ENCODE peak calls at places on chromosomes 5 and 9, in five cellular contexts. Y is fibroblast of lung, I is SK-N-SH, M is BE2C, D is H1. C is an unnamed sample. For H3K27me3, the result is how much of the 10 kb centered on the place peaks cover.

GRCh38 chr5:111226556-111226955 is 2.4 kb downstream of the CAMK4 start:
- DNase-seq in Y (no peak), I (no peak), M (no peak), D (no peak), C (no peak)

GRCh38 chr5:178433273-178433775 is 156.9 kb downstream of the COL23A1 start:
- DNase-seq in Y (no peak), I (no peak), M (no peak), D (peak), C (no peak)

GRCh38 chr9:78932849-78933627 is 636.1 kb downstream of the PSAT1 start:
- DNase-seq in Y (peak), I (no peak), M (no peak), D (no peak), C (peak)

GRCh38 chr5:149488645-149489306 is 62.5 kb downstream of the CSNK1A1 start:
- DNase-seq in Y (peak), I (no peak), M (no peak), D (peak), C (no peak)

GRCh38 chr5:126354012-126354856 is 69.0 kb upstream of the GRAMD2B start:
- DNase-seq in Y (peak), I (peak), M (no peak), D (no peak), C (peak)

GRCh38 chr5:82312373-82312856 is 34.3 kb upstream of the RPS23 start:
- DNase-seq in Y (peak), I (peak), M (peak), D (peak), C (peak)

GRCh38 chr9:6405371-6405770 is 7.6 kb upstream of the UHRF2 start:
- DNase-seq in Y (no peak), I (no peak), M (no peak), D (no peak), C (no peak)

GRCh38 chr5:18068851-18069250 is 434.6 kb downstream of the TAF11L14 start:
- DNase-seq in Y (no peak), I (no peak), M (no peak), D (no peak), C (no peak)

GRCh38 chr9:128106940-128107259 is 20.6 kb downstream of the PTGES2 start:
- DNase-seq in Y (no peak), I (no peak), M (no peak), D (no peak), C (no peak)

GRCh38 chr5:145803617-145804016 is 31.5 kb downstream of the PRELID2 start:
- DNase-seq in Y (no peak), I (no peak), M (no peak), D (no peak), C (no peak)

GRCh38 chr5:60578295-60578694 is 121.7 kb downstream of the DEPDC1B start:
- DNase-seq in Y (no peak), I (no peak), M (no peak), D (no peak), C (no peak)
- TF ChIP-seq CTCF in Y (no peak), I (no peak), M (no peak), D (no peak), C (no peak)

DNA sequence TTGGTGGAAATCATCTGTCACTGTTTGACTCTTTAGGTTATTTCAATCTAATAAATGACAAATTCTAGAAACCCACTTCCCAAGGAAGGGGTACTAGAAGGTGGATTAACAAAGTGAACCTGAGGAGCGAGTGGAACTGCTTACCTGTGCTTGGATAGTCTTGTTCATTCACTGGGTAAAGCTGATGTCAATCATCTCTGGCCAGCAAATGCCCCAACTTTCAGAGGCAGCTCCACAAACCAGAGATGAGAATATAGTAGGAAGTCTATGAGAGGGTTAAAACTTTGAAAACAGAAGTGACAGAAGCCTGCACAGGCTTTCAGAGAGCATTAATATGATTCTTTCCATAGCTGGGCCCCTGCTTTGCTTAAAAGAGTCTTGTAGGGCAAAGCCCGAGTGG is 7.3 kb upstream of the FOXE1 start:
- DNase-seq in Y (no peak), I (no peak), M (no peak), D (no peak), C (no peak)
- H3K27me3 ChIP-seq in Y (under half), I (under half), M (half or more), D (half or more), C (half or more)

GRCh38 chr5:43236633-43237355 is 44.8 kb downstream of the NIM1K start:
- DNase-seq in Y (no peak), I (no peak), M (no peak), D (no peak), C (no peak)

GRCh38 chr5:43227655-43228054 is 35.6 kb downstream of the NIM1K start:
- DNase-seq in Y (peak), I (peak), M (no peak), D (no peak), C (peak)

GRCh38 chr5:43233946-43234345 is 41.9 kb downstream of the NIM1K start:
- DNase-seq in Y (no peak), I (no peak), M (no peak), D (no peak), C (no peak)

GRCh38 chr5:43232943-43233833 is 41.2 kb downstream of the NIM1K start:
- DNase-seq in Y (no peak), I (no peak), M (peak), D (no peak), C (no peak)

GRCh38 chr5:43231977-43232376 is 40.0 kb downstream of the NIM1K start:
- DNase-seq in Y (no peak), I (peak), M (peak), D (peak), C (no peak)
- TF ChIP-seq CTCF in Y (no peak), I (peak), M (peak), D (peak), C (no peak)

DNA sequence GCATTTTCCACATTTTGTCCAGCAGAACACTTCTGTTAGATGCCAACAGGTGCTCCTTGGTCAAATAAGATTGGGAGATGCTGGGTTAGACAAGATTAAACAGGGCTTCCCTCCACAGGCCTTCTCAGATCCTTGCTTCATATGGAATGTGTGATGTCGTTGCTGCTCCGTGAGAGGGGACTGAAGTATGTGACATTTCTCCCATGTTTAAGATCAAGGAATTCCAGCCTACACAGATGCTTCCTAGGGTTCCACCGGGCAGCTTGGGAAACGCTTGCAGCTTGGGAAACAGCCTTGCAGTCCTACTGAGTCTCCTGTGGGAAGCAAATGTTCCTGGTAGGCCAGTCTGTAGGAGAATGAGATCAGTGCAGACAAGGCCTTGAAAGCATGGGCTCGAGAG is 31.9 kb downstream of the GDNF start:
- DNase-seq in Y (no peak), I (no peak), M (no peak), D (no peak), C (no peak)
- H3K27me3 ChIP-seq in Y (under half), I (under half), M (under half), D (under half), C (under half)

GRCh38 chr5:106269252-106269843 is 1401.4 kb downstream of the EFNA5 start:
- DNase-seq in Y (peak), I (no peak), M (no peak), D (no peak), C (no peak)
- TF ChIP-seq CTCF in Y (peak), I (peak), M (peak), D (peak), C (peak)

GRCh38 chr5:92703991-92704390 is 877.0 kb downstream of the NR2F1-AS1 start:
- DNase-seq in Y (peak), I (no peak), M (no peak), D (no peak), C (no peak)
- H3K27me3 ChIP-seq in Y (under half), I (under half), M (under half), D (under half), C (under half)

DNA sequence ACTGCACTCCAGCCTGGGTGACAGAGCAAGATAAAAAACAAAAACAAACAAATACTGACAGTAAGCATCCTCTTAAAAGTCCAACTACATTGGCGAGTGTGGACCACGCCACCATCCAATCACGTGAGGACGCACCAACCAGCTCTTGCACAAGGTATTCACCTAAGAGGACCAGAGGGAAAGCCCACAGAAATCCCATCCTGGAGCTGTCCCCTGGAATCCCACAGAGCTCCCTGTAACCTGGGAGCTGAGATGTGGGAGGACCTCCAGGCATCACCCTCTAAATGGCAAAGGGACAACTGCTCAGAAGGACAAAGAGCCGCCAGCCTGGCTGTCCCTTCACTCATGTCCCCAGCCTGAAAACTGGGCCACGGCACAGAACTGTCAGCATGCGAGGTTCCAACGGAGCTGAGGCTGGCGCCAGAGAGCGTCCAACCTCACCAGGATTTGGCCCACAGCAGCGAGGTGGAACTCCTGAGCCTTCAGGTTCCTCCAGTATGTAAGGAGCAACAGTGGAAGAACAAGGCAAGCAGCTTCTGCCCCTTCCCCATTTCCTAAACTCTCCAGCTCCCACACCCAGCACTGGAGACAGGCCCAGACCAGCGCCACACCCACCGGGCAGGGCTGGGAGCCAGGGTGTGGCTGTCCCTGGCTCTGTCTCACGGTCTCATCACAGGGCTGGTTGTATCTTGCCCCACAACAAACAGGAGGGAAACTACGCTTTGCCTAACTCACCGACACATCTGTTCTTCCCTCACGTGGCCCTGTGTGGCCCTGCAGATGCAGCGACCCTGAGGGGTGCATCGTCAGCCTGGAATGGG is 15.2 kb downstream of the IPPK start:
- DNase-seq in Y (no peak), I (no peak), M (no peak), D (no peak), C (no peak)
- TF ChIP-seq CTCF in Y (no peak), I (no peak), M (no peak), D (no peak), C (no peak)

GRCh38 chr9:121655231-121655755 is 3.9 kb downstream of the DAB2IP start:
- DNase-seq in Y (no peak), I (no peak), M (no peak), D (no peak), C (no peak)

GRCh38 chr9:121652838-121653231 is 1.4 kb downstream of the DAB2IP start:
- DNase-seq in Y (no peak), I (no peak), M (no peak), D (no peak), C (no peak)

GRCh38 chr9:121656941-121657340 is 5.5 kb downstream of the DAB2IP start:
- DNase-seq in Y (no peak), I (no peak), M (no peak), D (no peak), C (no peak)

GRCh38 chr9:121652037-121652837 is 803 bp downstream of the DAB2IP start:
- DNase-seq in Y (peak), I (peak), M (peak), D (no peak), C (no peak)

DNA sequence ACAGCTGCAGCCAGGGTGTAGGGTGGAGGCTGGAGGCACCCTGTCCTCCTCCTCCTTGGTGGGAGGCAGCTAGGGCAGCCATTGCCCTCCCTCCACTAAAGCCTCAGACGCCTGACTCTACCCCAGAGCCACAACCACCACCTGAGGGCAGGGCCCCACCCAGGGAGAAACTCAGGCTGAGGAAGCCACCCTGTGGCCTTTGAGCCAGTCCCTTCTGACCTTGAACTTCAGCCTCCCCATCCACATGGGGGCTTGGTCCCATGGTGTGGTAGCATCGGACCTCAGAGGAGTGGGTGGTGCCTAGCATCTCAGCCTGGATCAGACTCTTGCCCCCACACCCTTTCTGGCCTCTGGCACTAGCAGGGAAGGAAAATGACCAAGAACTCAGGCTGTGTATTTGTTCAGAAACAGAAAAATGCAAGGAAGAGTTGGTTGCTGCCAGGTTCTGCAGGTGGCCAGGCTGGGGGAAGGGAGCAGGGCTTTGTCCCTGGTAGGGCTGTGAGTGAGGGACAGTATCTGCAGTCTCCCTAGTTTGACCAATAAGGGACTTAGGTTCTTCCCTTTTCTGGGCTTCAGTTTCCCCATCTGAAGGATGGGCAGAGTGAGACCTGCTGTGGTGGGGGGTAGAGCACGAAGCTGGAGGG is 3.2 kb downstream of the DAB2IP start:
- DNase-seq in Y (no peak), I (no peak), M (no peak), D (no peak), C (no peak)
- H3K27me3 ChIP-seq in Y (under half), I (under half), M (under half), D (under half), C (under half)

GRCh38 chr5:10320793-10321192 is 13.1 kb upstream of the CMBL start:
- DNase-seq in Y (no peak), I (no peak), M (no peak), D (no peak), C (no peak)

GRCh38 chr5:10323588-10324488 is 16.1 kb upstream of the CMBL start:
- DNase-seq in Y (peak), I (no peak), M (no peak), D (no peak), C (no peak)

GRCh38 chr5:10328323-10328722 is 20.6 kb upstream of the CMBL start:
- DNase-seq in Y (peak), I (no peak), M (no peak), D (no peak), C (no peak)

GRCh38 chr5:10321882-10322281 is 14.2 kb upstream of the CMBL start:
- DNase-seq in Y (no peak), I (no peak), M (no peak), D (no peak), C (no peak)

DNA sequence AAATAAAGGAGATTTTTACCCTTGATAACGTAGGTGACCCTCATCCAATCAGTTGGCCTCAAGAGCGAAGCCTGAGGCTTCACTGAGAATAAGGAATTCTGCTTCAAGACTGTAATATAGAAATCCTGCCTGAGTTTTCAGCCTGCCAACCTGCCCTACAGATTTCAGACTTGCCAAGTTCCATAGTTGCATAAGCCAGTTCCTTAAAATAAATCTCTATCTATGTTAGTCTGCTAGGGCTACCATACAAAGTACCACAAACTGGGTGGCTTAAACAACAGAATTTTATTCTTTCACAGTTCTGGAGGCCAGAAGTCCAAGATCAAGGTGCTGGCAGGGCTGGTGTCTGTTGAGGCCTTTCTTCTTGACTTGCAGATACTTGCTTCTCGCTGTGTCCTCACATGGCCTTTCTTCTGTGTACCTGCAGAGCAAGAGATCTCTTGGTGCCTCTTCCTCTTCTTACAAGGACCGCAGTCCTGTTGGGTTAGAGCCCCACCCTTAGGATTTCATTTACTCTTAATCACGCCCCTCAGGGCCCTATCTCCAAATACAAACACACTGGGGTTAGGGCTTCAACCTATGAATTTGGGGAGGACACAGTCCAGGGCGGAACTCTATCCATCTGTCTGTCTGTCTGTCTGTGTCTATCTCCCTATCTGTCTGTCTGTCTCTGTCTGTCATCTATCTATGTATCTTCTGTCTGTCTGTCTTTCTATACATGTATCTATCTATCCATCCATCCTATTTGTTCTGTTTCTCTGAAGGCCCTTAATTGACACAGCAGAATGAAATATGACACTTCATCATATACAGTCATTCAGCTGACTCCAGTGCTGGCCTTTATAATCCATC is 17.0 kb upstream of the CMBL start:
- DNase-seq in Y (no peak), I (no peak), M (no peak), D (no peak), C (no peak)
- TF ChIP-seq CTCF in Y (no peak), I (no peak), M (no peak), D (no peak), C (no peak)

GRCh38 chr9:136187683-136188586 is 17.0 kb downstream of the LHX3 start:
- DNase-seq in Y (no peak), I (no peak), M (peak), D (no peak), C (no peak)

GRCh38 chr9:136191549-136192286 is 13.2 kb downstream of the LHX3 start:
- DNase-seq in Y (no peak), I (no peak), M (no peak), D (no peak), C (no peak)

GRCh38 chr9:136189394-136190236 is 15.3 kb downstream of the LHX3 start:
- DNase-seq in Y (no peak), I (peak), M (no peak), D (peak), C (no peak)

GRCh38 chr9:136190656-136191548 is 14.0 kb downstream of the LHX3 start:
- DNase-seq in Y (no peak), I (no peak), M (no peak), D (no peak), C (no peak)

GRCh38 chr9:136190237-136190601 is 14.7 kb downstream of the LHX3 start:
- DNase-seq in Y (no peak), I (no peak), M (no peak), D (no peak), C (no peak)
- H3K27me3 ChIP-seq in Y (under half), I (half or more), M (under half), D (half or more), C (half or more)

C was measured in AG04450.